ENCODE peak calls at places on chromosomes 4 and X, in five cellular contexts. One of them, this sample, is unnamed. For H3K4me1, the result is how much of the 10 kb centered on the place peaks cover.

GRCh38 chr4:85717366-85717765 is 242.4 kb downstream of the ARHGAP24 start:
- DNase-seq in pancreas: no peak
- DNase-seq in upper lobe of left lung: no peak
- DNase-seq in left ventricle myocardium inferior: no peak
- DNase-seq in mammary epithelial cell: no peak
- DNase-seq in this sample: no peak

GRCh38 chrX:18956322-18957032 is 27.4 kb downstream of the PHKA2 start:
- DNase-seq in pancreas: no peak
- DNase-seq in upper lobe of left lung: no peak
- DNase-seq in left ventricle myocardium inferior: no peak
- DNase-seq in mammary epithelial cell: no peak
- DNase-seq in this sample: no peak

GRCh38 chrX:78754917-78755316 is 7.4 kb downstream of the LPAR4 start:
- DNase-seq in pancreas: no peak
- DNase-seq in upper lobe of left lung: no peak
- DNase-seq in left ventricle myocardium inferior: no peak
- DNase-seq in mammary epithelial cell: no peak
- DNase-seq in this sample: no peak

GRCh38 chr4:98203406-98204235 is 57.6 kb upstream of the RAP1GDS1 start:
- DNase-seq in pancreas: no peak
- DNase-seq in upper lobe of left lung: no peak
- DNase-seq in left ventricle myocardium inferior: no peak
- DNase-seq in mammary epithelial cell: no peak
- DNase-seq in this sample: no peak

GRCh38 chrX:24081661-24082154 is 27.0 kb downstream of the EIF2S3 start:
- DNase-seq in pancreas: peak
- DNase-seq in upper lobe of left lung: peak
- DNase-seq in left ventricle myocardium inferior: peak
- DNase-seq in mammary epithelial cell: peak
- DNase-seq in this sample: no peak

GRCh38 chr4:183437452-183437851 is 7.0 kb upstream of the CDKN2AIP start:
- DNase-seq in pancreas: no peak
- DNase-seq in upper lobe of left lung: no peak
- DNase-seq in left ventricle myocardium inferior: no peak
- DNase-seq in mammary epithelial cell: no peak
- DNase-seq in this sample: no peak

GRCh38 chrX:39253551-39253950 is 452.3 kb downstream of the MID1IP1 start:
- DNase-seq in pancreas: no peak
- DNase-seq in upper lobe of left lung: no peak
- DNase-seq in left ventricle myocardium inferior: no peak
- DNase-seq in mammary epithelial cell: peak
- DNase-seq in this sample: no peak

GRCh38 chr4:87105101-87105852 is 115.1 kb downstream of the KLHL8 start:
- DNase-seq in pancreas: no peak
- DNase-seq in upper lobe of left lung: no peak
- DNase-seq in left ventricle myocardium inferior: no peak
- DNase-seq in mammary epithelial cell: no peak
- DNase-seq in this sample: no peak

GRCh38 chr4:113447695-113448265 is 313.8 kb downstream of the CAMK2D start:
- DNase-seq in pancreas: peak
- DNase-seq in upper lobe of left lung: no peak
- DNase-seq in left ventricle myocardium inferior: no peak
- DNase-seq in mammary epithelial cell: no peak
- DNase-seq in this sample: no peak

GRCh38 chrX:113392355-113392754 is 551.7 kb upstream of the AMOT start:
- DNase-seq in pancreas: no peak
- DNase-seq in upper lobe of left lung: no peak
- DNase-seq in left ventricle myocardium inferior: no peak
- DNase-seq in mammary epithelial cell: no peak
- DNase-seq in this sample: no peak

DNA sequence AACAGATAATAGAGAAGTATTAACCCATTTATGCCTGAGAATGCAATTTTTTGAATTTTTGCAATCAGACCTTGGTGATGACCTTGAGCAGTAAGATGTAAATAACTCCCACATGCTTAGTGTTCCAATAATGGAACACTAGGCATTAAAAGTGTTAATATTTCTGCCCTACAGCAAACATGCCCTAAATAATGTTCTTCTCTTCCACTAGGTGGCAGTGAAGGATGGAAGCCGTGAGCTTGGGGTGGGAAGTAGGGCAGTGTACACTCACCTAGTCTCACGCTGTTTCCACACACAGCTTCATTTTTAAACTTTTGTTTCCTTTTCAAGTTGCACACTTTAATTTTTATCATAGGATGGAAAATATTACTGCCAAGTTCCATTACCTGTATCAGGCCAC is 613.1 kb upstream of the HS3ST1 start:
- DNase-seq in pancreas: no peak
- DNase-seq in upper lobe of left lung: no peak
- DNase-seq in left ventricle myocardium inferior: no peak
- DNase-seq in mammary epithelial cell: peak
- DNase-seq in this sample: no peak
- TF ChIP-seq CTCF in pancreas: no peak
- TF ChIP-seq CTCF in upper lobe of left lung: peak
- TF ChIP-seq CTCF in left ventricle myocardium inferior: peak
- TF ChIP-seq CTCF in mammary epithelial cell: no peak
- TF ChIP-seq CTCF in this sample: no peak

GRCh38 chr4:129223955-129224354 is 128.0 kb downstream of the C4orf33 start:
- DNase-seq in pancreas: no peak
- DNase-seq in upper lobe of left lung: no peak
- DNase-seq in left ventricle myocardium inferior: no peak
- DNase-seq in mammary epithelial cell: no peak
- DNase-seq in this sample: no peak
- H3K27ac ChIP-seq in pancreas: no peak
- H3K27ac ChIP-seq in upper lobe of left lung: no peak
- H3K27ac ChIP-seq in left ventricle myocardium inferior: no peak
- H3K27ac ChIP-seq in mammary epithelial cell: no peak
- H3K27ac ChIP-seq in this sample: no peak

GRCh38 chr4:110787109-110787508 is 164.2 kb upstream of the PITX2 start:
- DNase-seq in pancreas: no peak
- DNase-seq in upper lobe of left lung: no peak
- DNase-seq in left ventricle myocardium inferior: no peak
- DNase-seq in mammary epithelial cell: no peak
- DNase-seq in this sample: no peak

GRCh38 chr4:110787781-110788180 is 164.9 kb upstream of the PITX2 start:
- DNase-seq in pancreas: no peak
- DNase-seq in upper lobe of left lung: no peak
- DNase-seq in left ventricle myocardium inferior: no peak
- DNase-seq in mammary epithelial cell: no peak
- DNase-seq in this sample: no peak

GRCh38 chr4:110793890-110794588 is 171.2 kb upstream of the PITX2 start:
- DNase-seq in pancreas: no peak
- DNase-seq in upper lobe of left lung: no peak
- DNase-seq in left ventricle myocardium inferior: no peak
- DNase-seq in mammary epithelial cell: no peak
- DNase-seq in this sample: no peak

GRCh38 chr4:110793381-110793801 is 170.5 kb upstream of the PITX2 start:
- DNase-seq in pancreas: no peak
- DNase-seq in upper lobe of left lung: no peak
- DNase-seq in left ventricle myocardium inferior: no peak
- DNase-seq in mammary epithelial cell: no peak
- DNase-seq in this sample: no peak

DNA sequence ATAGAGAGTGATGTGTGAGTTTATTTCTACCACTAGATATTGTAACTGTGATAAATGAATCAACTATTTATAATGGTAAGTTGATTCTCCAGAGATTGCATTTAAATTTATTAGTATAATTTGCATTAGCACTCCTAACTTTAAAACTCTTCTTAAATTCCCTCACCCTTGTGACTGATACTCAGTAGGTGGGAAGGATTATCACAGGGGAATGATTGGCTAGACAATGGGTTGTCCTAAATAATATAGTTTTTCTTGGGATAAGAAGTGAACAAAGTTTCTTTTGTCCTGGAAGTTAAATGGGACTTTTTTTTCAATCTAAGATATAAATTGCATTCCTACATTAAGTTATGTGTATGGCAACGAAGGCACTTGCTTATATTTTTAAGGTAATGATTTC is 169.2 kb upstream of the PITX2 start:
- DNase-seq in pancreas: no peak
- DNase-seq in upper lobe of left lung: no peak
- DNase-seq in left ventricle myocardium inferior: no peak
- DNase-seq in mammary epithelial cell: no peak
- DNase-seq in this sample: no peak
- H3K4me1 ChIP-seq in pancreas: under half
- H3K4me1 ChIP-seq in upper lobe of left lung: under half
- H3K4me1 ChIP-seq in left ventricle myocardium inferior: under half
- H3K4me1 ChIP-seq in mammary epithelial cell: under half
- H3K4me1 ChIP-seq in this sample: under half

GRCh38 chr4:151674804-151675290 is 86.0 kb downstream of the GATB start:
- DNase-seq in pancreas: peak
- DNase-seq in upper lobe of left lung: peak
- DNase-seq in left ventricle myocardium inferior: no peak
- DNase-seq in mammary epithelial cell: peak
- DNase-seq in this sample: no peak
- TF ChIP-seq CTCF in pancreas: no peak
- TF ChIP-seq CTCF in upper lobe of left lung: no peak
- TF ChIP-seq CTCF in left ventricle myocardium inferior: peak
- TF ChIP-seq CTCF in mammary epithelial cell: no peak
- TF ChIP-seq CTCF in this sample: no peak

GRCh38 chr4:39025552-39026085 is 6.6 kb downstream of the TMEM156 start:
- DNase-seq in pancreas: no peak
- DNase-seq in upper lobe of left lung: no peak
- DNase-seq in left ventricle myocardium inferior: no peak
- DNase-seq in mammary epithelial cell: no peak
- DNase-seq in this sample: no peak
- H3K27ac ChIP-seq in pancreas: no peak
- H3K27ac ChIP-seq in upper lobe of left lung: no peak
- H3K27ac ChIP-seq in left ventricle myocardium inferior: no peak
- H3K27ac ChIP-seq in mammary epithelial cell: no peak
- H3K27ac ChIP-seq in this sample: no peak

GRCh38 chr4:152679414-152680281 is at the start of gene TMEM154:
- DNase-seq in pancreas: peak
- DNase-seq in upper lobe of left lung: peak
- DNase-seq in left ventricle myocardium inferior: peak
- DNase-seq in mammary epithelial cell: peak
- DNase-seq in this sample: no peak

GRCh38 chr4:152684007-152684406 is 4.2 kb upstream of the TMEM154 start:
- DNase-seq in pancreas: no peak
- DNase-seq in upper lobe of left lung: no peak
- DNase-seq in left ventricle myocardium inferior: peak
- DNase-seq in mammary epithelial cell: no peak
- DNase-seq in this sample: no peak

GRCh38 chr4:152680988-152681731 is 1.4 kb upstream of the TMEM154 start:
- DNase-seq in pancreas: no peak
- DNase-seq in upper lobe of left lung: no peak
- DNase-seq in left ventricle myocardium inferior: no peak
- DNase-seq in mammary epithelial cell: peak
- DNase-seq in this sample: no peak

GRCh38 chr4:152684587-152684986 is 4.8 kb upstream of the TMEM154 start:
- DNase-seq in pancreas: no peak
- DNase-seq in upper lobe of left lung: no peak
- DNase-seq in left ventricle myocardium inferior: no peak
- DNase-seq in mammary epithelial cell: no peak
- DNase-seq in this sample: no peak

GRCh38 chr4:152682143-152682542 is 2.3 kb upstream of the TMEM154 start:
- DNase-seq in pancreas: no peak
- DNase-seq in upper lobe of left lung: no peak
- DNase-seq in left ventricle myocardium inferior: no peak
- DNase-seq in mammary epithelial cell: no peak
- DNase-seq in this sample: no peak
- H3K4me1 ChIP-seq in pancreas: under half
- H3K4me1 ChIP-seq in upper lobe of left lung: under half
- H3K4me1 ChIP-seq in left ventricle myocardium inferior: under half
- H3K4me1 ChIP-seq in mammary epithelial cell: under half
- H3K4me1 ChIP-seq in this sample: under half

GRCh38 chr4:149549911-149550310 is 265.7 kb downstream of the IQCM start:
- DNase-seq in pancreas: no peak
- DNase-seq in upper lobe of left lung: no peak
- DNase-seq in left ventricle myocardium inferior: no peak
- DNase-seq in mammary epithelial cell: no peak
- DNase-seq in this sample: no peak
- TF ChIP-seq CTCF in pancreas: no peak
- TF ChIP-seq CTCF in upper lobe of left lung: no peak
- TF ChIP-seq CTCF in left ventricle myocardium inferior: peak
- TF ChIP-seq CTCF in mammary epithelial cell: no peak
- TF ChIP-seq CTCF in this sample: peak

GRCh38 chr4:126762651-126763247 is 870.0 kb upstream of the INTU start:
- DNase-seq in pancreas: no peak
- DNase-seq in upper lobe of left lung: no peak
- DNase-seq in left ventricle myocardium inferior: no peak
- DNase-seq in mammary epithelial cell: peak
- DNase-seq in this sample: no peak
- H3K27ac ChIP-seq in pancreas: no peak
- H3K27ac ChIP-seq in upper lobe of left lung: no peak
- H3K27ac ChIP-seq in left ventricle myocardium inferior: no peak
- H3K27ac ChIP-seq in mammary epithelial cell: peak
- H3K27ac ChIP-seq in this sample: no peak

GRCh38 chr4:141406237-141406636 is 185.5 kb downstream of the ZNF330 start:
- DNase-seq in pancreas: no peak
- DNase-seq in upper lobe of left lung: no peak
- DNase-seq in left ventricle myocardium inferior: no peak
- DNase-seq in mammary epithelial cell: no peak
- DNase-seq in this sample: no peak

GRCh38 chr4:141413366-141413765 is 192.7 kb downstream of the ZNF330 start:
- DNase-seq in pancreas: no peak
- DNase-seq in upper lobe of left lung: no peak
- DNase-seq in left ventricle myocardium inferior: no peak
- DNase-seq in mammary epithelial cell: no peak
- DNase-seq in this sample: no peak

GRCh38 chr4:141410839-141411238 is 190.1 kb downstream of the ZNF330 start:
- DNase-seq in pancreas: no peak
- DNase-seq in upper lobe of left lung: no peak
- DNase-seq in left ventricle myocardium inferior: no peak
- DNase-seq in mammary epithelial cell: no peak
- DNase-seq in this sample: no peak

GRCh38 chr4:141411936-141412335 is 191.2 kb downstream of the ZNF330 start:
- DNase-seq in pancreas: no peak
- DNase-seq in upper lobe of left lung: no peak
- DNase-seq in left ventricle myocardium inferior: no peak
- DNase-seq in mammary epithelial cell: no peak
- DNase-seq in this sample: no peak

GRCh38 chr4:141409556-141409955 is 188.9 kb downstream of the ZNF330 start:
- DNase-seq in pancreas: no peak
- DNase-seq in upper lobe of left lung: no peak
- DNase-seq in left ventricle myocardium inferior: no peak
- DNase-seq in mammary epithelial cell: no peak
- DNase-seq in this sample: no peak
- H3K4me1 ChIP-seq in pancreas: under half
- H3K4me1 ChIP-seq in upper lobe of left lung: under half
- H3K4me1 ChIP-seq in left ventricle myocardium inferior: under half
- H3K4me1 ChIP-seq in mammary epithelial cell: under half
- H3K4me1 ChIP-seq in this sample: under half

This sample was measured in esophagus muscularis mucosa.